ENCODE peak calls at places on chromosome 6, in eight cellular contexts. U is stimulated activated CD8-positive, alpha-beta memory T cell treated with anti-CD3 and anti-CD28 coated beads, Interleukin-15, amount 100 ng/mL, for 1 hour; P is uterus; E is colonic mucosa; G is dermis blood vessel endothelial cell; H is mesothelial cell of epicardium; N is NCI-H2029; B is GM03348. O is an unnamed sample.

GRCh38 chr6:36432151-36432633 is 10.5 kb downstream of the PXT1 start:
- DNase-seq in H (no peak), E (no peak), U (no peak), G (no peak), P (no peak), N (no peak), B (peak), O (no peak)

GRCh38 chr6:40340957-40341356 is 246.2 kb downstream of the LRFN2 start:
- DNase-seq in N (no peak), H (no peak), B (no peak), E (no peak), U (no peak), P (no peak), G (no peak), O (no peak)

GRCh38 chr6:31776961-31777666 is at the start of gene VWA7:
- DNase-seq in B (peak), G (peak), E (peak), N (peak), P (peak), H (no peak), U (peak), O (peak)

GRCh38 chr6:154510144-154510905 is at the start of gene CNKSR3:
- DNase-seq in E (peak), B (peak), G (peak), P (peak), U (no peak), H (peak), N (peak), O (peak)

GRCh38 chr6:163564536-163564935 is 150.0 kb downstream of the QKI start:
- DNase-seq in P (no peak), N (no peak), H (no peak), G (no peak), E (no peak), B (no peak), U (no peak), O (no peak)

GRCh38 chr6:159525445-159526031 is 167.5 kb downstream of the SOD2 start:
- DNase-seq in N (no peak), G (no peak), U (no peak), P (no peak), H (no peak), B (no peak), E (no peak), O (no peak)

GRCh38 chr6:148332088-148332487 is 10.6 kb upstream of the SASH1 start:
- DNase-seq in U (no peak), B (no peak), H (no peak), N (no peak), E (no peak), G (no peak), P (no peak), O (no peak)

GRCh38 chr6:38804368-38804767 is 89.3 kb downstream of the DNAH8 start:
- DNase-seq in H (no peak), B (no peak), G (no peak), E (no peak), U (no peak), N (no peak), P (no peak), O (no peak)

GRCh38 chr6:91241946-91242613 is 655.2 kb upstream of the MAP3K7 start:
- DNase-seq in B (no peak), E (no peak), P (no peak), N (no peak), H (no peak), U (no peak), G (no peak), O (no peak)

GRCh38 chr6:100538086-100538485 is 73.4 kb upstream of the SIM1 start:
- DNase-seq in E (no peak), H (no peak), N (no peak), G (peak), P (no peak), U (no peak), B (no peak), O (no peak)

GRCh38 chr6:75300206-75300605 is 15.6 kb upstream of the TMEM30A start:
- DNase-seq in B (no peak), P (no peak), N (no peak), E (no peak), U (no peak), G (no peak), H (no peak), O (no peak)

GRCh38 chr6:53735896-53736295 is 58.9 kb upstream of the LRRC1 start:
- DNase-seq in G (no peak), N (no peak), P (no peak), U (no peak), B (no peak), H (no peak), E (no peak), O (no peak)

GRCh38 chr6:36111526-36111925 is 18.8 kb upstream of the MAPK13 start:
- DNase-seq in E (no peak), P (no peak), B (no peak), H (no peak), N (no peak), U (no peak), G (no peak), O (no peak)

GRCh38 chr6:35587167-35587566 is 74.5 kb upstream of the TULP1 start:
- DNase-seq in P (no peak), N (no peak), E (no peak), G (no peak), H (no peak), B (no peak), U (no peak), O (no peak)

GRCh38 chr6:25369450-25370086 is 90.4 kb downstream of the CARMIL1 start:
- DNase-seq in E (peak), B (peak), P (no peak), H (no peak), U (no peak), N (peak), G (no peak), O (no peak)

GRCh38 chr6:125637207-125637606 is 112.2 kb upstream of the HEY2 start:
- DNase-seq in B (no peak), E (no peak), N (no peak), G (no peak), P (no peak), U (no peak), H (no peak), O (no peak)

GRCh38 chr6:43771210-43771857 is 1.3 kb downstream of the VEGFA start:
- DNase-seq in N (peak), G (peak), B (peak), U (no peak), H (peak), P (peak), E (peak), O (no peak)

GRCh38 chr6:18034798-18035202 is 47.4 kb upstream of the KIF13A start:
- DNase-seq in H (no peak), N (peak), G (peak), E (peak), U (no peak), B (no peak), P (no peak), O (no peak)

O was measured in thoracic aorta.